ENCODE peak calls at places on chromosome 11, in nine cellular contexts. H is left ventricle myocardium inferior; M is H54; Y is K562; W is HFF-Myc; A is lung microvascular endothelial cell; J is stimulated activated CD8-positive, alpha-beta memory T cell treated with anti-CD3 and anti-CD28 coated beads, Interleukin-4, amount 100 ng/mL, for 24 hours; N is fibroblast of gingiva; G is NCI-H1092. Z is an unnamed sample.

GRCh38 chr11:7573558-7574296 is 59.9 kb downstream of the PPFIBP2 start:
- DNase-seq in Y (peak), J (no peak), N (no peak), H (no peak), M (no peak), G (no peak), A (no peak), W (no peak), Z (no peak)

GRCh38 chr11:93895106-93895862 is 44.9 kb upstream of the VSTM5 start:
- DNase-seq in H (no peak), G (peak), W (peak), A (peak), Y (peak), J (no peak), N (peak), M (no peak), Z (peak)

GRCh38 chr11:81870066-81870412 is 863.6 kb downstream of the FAM181B start:
- DNase-seq in J (no peak), N (no peak), G (no peak), A (no peak), M (no peak), W (no peak), Y (no peak), H (no peak), Z (no peak)

GRCh38 chr11:46669606-46670243 is 30.7 kb downstream of the ARHGAP1 start:
- DNase-seq in J (no peak), A (no peak), M (no peak), W (no peak), G (no peak), N (no peak), Y (no peak), H (no peak), Z (no peak)

GRCh38 chr11:120649316-120649715 is 137.8 kb downstream of the GRIK4 start:
- DNase-seq in J (no peak), H (no peak), N (no peak), W (no peak), Y (no peak), M (no peak), G (peak), A (no peak), Z (no peak)

GRCh38 chr11:39304586-39304985 is 2154.9 kb downstream of the LRRC4C start:
- DNase-seq in Y (no peak), W (no peak), G (no peak), M (no peak), A (no peak), H (no peak), J (no peak), N (no peak), Z (no peak)

GRCh38 chr11:77665240-77665965 is 27.8 kb upstream of the CLNS1A start:
- DNase-seq in J (no peak), H (no peak), G (no peak), M (no peak), N (no peak), A (peak), Y (no peak), W (no peak), Z (no peak)

GRCh38 chr11:77654770-77655434 is 17.3 kb upstream of the CLNS1A start:
- DNase-seq in Y (no peak), M (no peak), W (no peak), G (no peak), A (no peak), N (no peak), H (no peak), J (no peak), Z (no peak)

GRCh38 chr11:1824221-1825038 is 10.4 kb upstream of the SYT8 start:
- DNase-seq in G (no peak), H (no peak), W (no peak), M (no peak), J (no peak), N (no peak), A (no peak), Y (no peak), Z (no peak)